ENCODE peak calls at places on chromosomes 13 and 19, in eight cellular contexts. One of them, this sample, is unnamed.

GRCh38 chr13:45545686-45546409 is 69.7 kb downstream of the ERICH6B start:
- DNase-seq in CD4-positive, alpha-beta memory T cell: no peak
- DNase-seq in BJ: no peak
- DNase-seq in smooth muscle cell of the brain vasculature: no peak
- DNase-seq in dermis blood vessel endothelial cell: no peak
- DNase-seq in activated CD4-positive, alpha-beta T cell treated with anti-CD3 and anti-CD28 coated beads for 24 hours: no peak
- DNase-seq in T-helper 1 cell: no peak
- DNase-seq in substantia nigra: no peak
- DNase-seq in this sample: no peak

GRCh38 chr13:60211548-60211947 is 47.8 kb upstream of the DIAPH3 start:
- DNase-seq in CD4-positive, alpha-beta memory T cell: no peak
- DNase-seq in BJ: no peak
- DNase-seq in smooth muscle cell of the brain vasculature: no peak
- DNase-seq in dermis blood vessel endothelial cell: no peak
- DNase-seq in activated CD4-positive, alpha-beta T cell treated with anti-CD3 and anti-CD28 coated beads for 24 hours: no peak
- DNase-seq in T-helper 1 cell: no peak
- DNase-seq in substantia nigra: no peak
- DNase-seq in this sample: no peak

GRCh38 chr13:45439000-45439399 is 20.8 kb upstream of the SLC25A30 start:
- DNase-seq in CD4-positive, alpha-beta memory T cell: no peak
- DNase-seq in BJ: no peak
- DNase-seq in smooth muscle cell of the brain vasculature: no peak
- DNase-seq in dermis blood vessel endothelial cell: no peak
- DNase-seq in activated CD4-positive, alpha-beta T cell treated with anti-CD3 and anti-CD28 coated beads for 24 hours: no peak
- DNase-seq in T-helper 1 cell: no peak
- DNase-seq in substantia nigra: no peak
- DNase-seq in this sample: no peak

GRCh38 chr13:67106502-67107057 is 123.6 kb downstream of the PCDH9 start:
- DNase-seq in CD4-positive, alpha-beta memory T cell: no peak
- DNase-seq in BJ: no peak
- DNase-seq in smooth muscle cell of the brain vasculature: no peak
- DNase-seq in dermis blood vessel endothelial cell: no peak
- DNase-seq in activated CD4-positive, alpha-beta T cell treated with anti-CD3 and anti-CD28 coated beads for 24 hours: no peak
- DNase-seq in T-helper 1 cell: no peak
- DNase-seq in substantia nigra: no peak
- DNase-seq in this sample: no peak

GRCh38 chr19:21749090-21749489 is 18.3 kb downstream of the ZNF100 start:
- DNase-seq in CD4-positive, alpha-beta memory T cell: no peak
- DNase-seq in BJ: no peak
- DNase-seq in smooth muscle cell of the brain vasculature: no peak
- DNase-seq in dermis blood vessel endothelial cell: no peak
- DNase-seq in activated CD4-positive, alpha-beta T cell treated with anti-CD3 and anti-CD28 coated beads for 24 hours: no peak
- DNase-seq in T-helper 1 cell: no peak
- DNase-seq in substantia nigra: no peak
- DNase-seq in this sample: no peak

GRCh38 chr19:5293607-5294089 is 47.0 kb downstream of the PTPRS start:
- DNase-seq in CD4-positive, alpha-beta memory T cell: no peak
- DNase-seq in BJ: no peak
- DNase-seq in smooth muscle cell of the brain vasculature: no peak
- DNase-seq in dermis blood vessel endothelial cell: no peak
- DNase-seq in activated CD4-positive, alpha-beta T cell treated with anti-CD3 and anti-CD28 coated beads for 24 hours: no peak
- DNase-seq in T-helper 1 cell: no peak
- DNase-seq in substantia nigra: no peak
- DNase-seq in this sample: peak

GRCh38 chr13:50129065-50129922 is 114.0 kb downstream of the KCNRG start:
- DNase-seq in CD4-positive, alpha-beta memory T cell: peak
- DNase-seq in BJ: no peak
- DNase-seq in smooth muscle cell of the brain vasculature: no peak
- DNase-seq in dermis blood vessel endothelial cell: no peak
- DNase-seq in activated CD4-positive, alpha-beta T cell treated with anti-CD3 and anti-CD28 coated beads for 24 hours: no peak
- DNase-seq in T-helper 1 cell: no peak
- DNase-seq in substantia nigra: no peak
- DNase-seq in this sample: no peak

GRCh38 chr13:21668665-21669599 is 1.9 kb upstream of the FGF9 start:
- DNase-seq in CD4-positive, alpha-beta memory T cell: peak
- DNase-seq in BJ: no peak
- DNase-seq in smooth muscle cell of the brain vasculature: no peak
- DNase-seq in dermis blood vessel endothelial cell: peak
- DNase-seq in activated CD4-positive, alpha-beta T cell treated with anti-CD3 and anti-CD28 coated beads for 24 hours: no peak
- DNase-seq in T-helper 1 cell: peak
- DNase-seq in substantia nigra: no peak
- DNase-seq in this sample: no peak

GRCh38 chr19:15684828-15685227 is 11.9 kb downstream of the CYP4F12 start:
- DNase-seq in CD4-positive, alpha-beta memory T cell: no peak
- DNase-seq in BJ: no peak
- DNase-seq in smooth muscle cell of the brain vasculature: no peak
- DNase-seq in dermis blood vessel endothelial cell: no peak
- DNase-seq in activated CD4-positive, alpha-beta T cell treated with anti-CD3 and anti-CD28 coated beads for 24 hours: no peak
- DNase-seq in T-helper 1 cell: no peak
- DNase-seq in substantia nigra: no peak
- DNase-seq in this sample: no peak

GRCh38 chr13:51341804-51342203 is 2.3 kb downstream of the SERPINE3 start:
- DNase-seq in CD4-positive, alpha-beta memory T cell: no peak
- DNase-seq in BJ: no peak
- DNase-seq in smooth muscle cell of the brain vasculature: no peak
- DNase-seq in dermis blood vessel endothelial cell: no peak
- DNase-seq in activated CD4-positive, alpha-beta T cell treated with anti-CD3 and anti-CD28 coated beads for 24 hours: no peak
- DNase-seq in T-helper 1 cell: no peak
- DNase-seq in substantia nigra: no peak
- DNase-seq in this sample: no peak

GRCh38 chr19:38663957-38664502 is 16.6 kb downstream of the ACTN4 start:
- DNase-seq in CD4-positive, alpha-beta memory T cell: no peak
- DNase-seq in BJ: no peak
- DNase-seq in smooth muscle cell of the brain vasculature: no peak
- DNase-seq in dermis blood vessel endothelial cell: peak
- DNase-seq in activated CD4-positive, alpha-beta T cell treated with anti-CD3 and anti-CD28 coated beads for 24 hours: no peak
- DNase-seq in T-helper 1 cell: no peak
- DNase-seq in substantia nigra: peak
- DNase-seq in this sample: no peak

GRCh38 chr19:2039082-2039958 is 11.7 kb downstream of the MKNK2 start:
- DNase-seq in CD4-positive, alpha-beta memory T cell: no peak
- DNase-seq in BJ: no peak
- DNase-seq in smooth muscle cell of the brain vasculature: no peak
- DNase-seq in dermis blood vessel endothelial cell: no peak
- DNase-seq in activated CD4-positive, alpha-beta T cell treated with anti-CD3 and anti-CD28 coated beads for 24 hours: no peak
- DNase-seq in T-helper 1 cell: no peak
- DNase-seq in substantia nigra: no peak
- DNase-seq in this sample: no peak

GRCh38 chr13:33678084-33678483 is 139.9 kb upstream of the RFC3 start:
- DNase-seq in CD4-positive, alpha-beta memory T cell: no peak
- DNase-seq in BJ: no peak
- DNase-seq in smooth muscle cell of the brain vasculature: no peak
- DNase-seq in dermis blood vessel endothelial cell: no peak
- DNase-seq in activated CD4-positive, alpha-beta T cell treated with anti-CD3 and anti-CD28 coated beads for 24 hours: no peak
- DNase-seq in T-helper 1 cell: no peak
- DNase-seq in substantia nigra: no peak
- DNase-seq in this sample: no peak

GRCh38 chr19:33654840-33655508 is 33.2 kb downstream of the CHST8 start:
- DNase-seq in CD4-positive, alpha-beta memory T cell: no peak
- DNase-seq in BJ: no peak
- DNase-seq in smooth muscle cell of the brain vasculature: no peak
- DNase-seq in dermis blood vessel endothelial cell: no peak
- DNase-seq in activated CD4-positive, alpha-beta T cell treated with anti-CD3 and anti-CD28 coated beads for 24 hours: no peak
- DNase-seq in T-helper 1 cell: no peak
- DNase-seq in substantia nigra: no peak
- DNase-seq in this sample: no peak

GRCh38 chr19:1768248-1768647 is 14.9 kb downstream of the ONECUT3 start:
- DNase-seq in CD4-positive, alpha-beta memory T cell: no peak
- DNase-seq in BJ: no peak
- DNase-seq in smooth muscle cell of the brain vasculature: no peak
- DNase-seq in dermis blood vessel endothelial cell: peak
- DNase-seq in activated CD4-positive, alpha-beta T cell treated with anti-CD3 and anti-CD28 coated beads for 24 hours: no peak
- DNase-seq in T-helper 1 cell: no peak
- DNase-seq in substantia nigra: no peak
- DNase-seq in this sample: no peak

GRCh38 chr19:10085641-10086031 is 481 bp upstream of the SHFL start:
- DNase-seq in CD4-positive, alpha-beta memory T cell: no peak
- DNase-seq in BJ: no peak
- DNase-seq in smooth muscle cell of the brain vasculature: no peak
- DNase-seq in dermis blood vessel endothelial cell: no peak
- DNase-seq in activated CD4-positive, alpha-beta T cell treated with anti-CD3 and anti-CD28 coated beads for 24 hours: no peak
- DNase-seq in T-helper 1 cell: no peak
- DNase-seq in substantia nigra: no peak
- DNase-seq in this sample: no peak

GRCh38 chr19:4575267-4575793 is 15.8 kb upstream of the SEMA6B start:
- DNase-seq in CD4-positive, alpha-beta memory T cell: no peak
- DNase-seq in BJ: peak
- DNase-seq in smooth muscle cell of the brain vasculature: peak
- DNase-seq in dermis blood vessel endothelial cell: peak
- DNase-seq in activated CD4-positive, alpha-beta T cell treated with anti-CD3 and anti-CD28 coated beads for 24 hours: no peak
- DNase-seq in T-helper 1 cell: no peak
- DNase-seq in substantia nigra: no peak
- DNase-seq in this sample: peak

GRCh38 chr13:51538626-51539179 is 45.6 kb upstream of the WDFY2 start:
- DNase-seq in CD4-positive, alpha-beta memory T cell: no peak
- DNase-seq in BJ: no peak
- DNase-seq in smooth muscle cell of the brain vasculature: no peak
- DNase-seq in dermis blood vessel endothelial cell: no peak
- DNase-seq in activated CD4-positive, alpha-beta T cell treated with anti-CD3 and anti-CD28 coated beads for 24 hours: no peak
- DNase-seq in T-helper 1 cell: no peak
- DNase-seq in substantia nigra: no peak
- DNase-seq in this sample: no peak

This sample was measured in brain pericyte.